ENCODE peak calls at places on chromosomes 16 and 17, in five cellular contexts. W is psoas muscle, G is body of pancreas, X is K562, T is BJ. L is an unnamed sample.

GRCh38 chr16:57610611-57611010 is 17.8 kb upstream of the ADGRG1 start:
- DNase-seq in X (no peak), W (no peak), G (no peak), T (no peak), L (no peak)

GRCh38 chr17:1256699-1257098 is 13.5 kb upstream of the BHLHA9 start:
- DNase-seq in G (no peak), T (no peak), W (no peak), X (no peak), L (no peak)

GRCh38 chr17:45144199-45145034 is 3.9 kb upstream of the HEXIM1 start:
- DNase-seq in G (peak), X (peak), W (peak), T (no peak), L (no peak)

GRCh38 chr16:89097528-89097846 is 3.8 kb downstream of the ACSF3 start:
- DNase-seq in X (no peak), G (no peak), T (no peak), W (no peak), L (no peak)

GRCh38 chr16:4330277-4330882 is 14.5 kb downstream of the GLIS2 start:
- DNase-seq in T (no peak), X (peak), W (peak), G (peak), L (peak)

GRCh38 chr16:28112908-28113307 is 49.4 kb upstream of the GSG1L start:
- DNase-seq in X (no peak), W (no peak), T (no peak), G (no peak), L (no peak)

GRCh38 chr17:82031885-82032627 is 578 bp downstream of the RAC3 start:
- DNase-seq in T (no peak), G (peak), X (peak), W (no peak), L (no peak)

GRCh38 chr16:2278272-2278608 is 10.3 kb upstream of the RNPS1 start:
- DNase-seq in X (no peak), G (no peak), T (no peak), W (no peak), L (no peak)

GRCh38 chr16:86930001-86930400 is 351.7 kb downstream of the FOXL1 start:
- DNase-seq in T (no peak), G (no peak), W (no peak), X (no peak), L (no peak)

GRCh38 chr17:77649717-77650211 is 308.7 kb upstream of the TNRC6C start:
- DNase-seq in G (no peak), W (no peak), T (no peak), X (peak), L (no peak)

GRCh38 chr17:57255776-57256681 is at the start of gene MSI2:
- DNase-seq in G (peak), T (no peak), X (peak), W (peak), L (peak)

GRCh38 chr17:31404028-31404949 is 12.8 kb downstream of the RAB11FIP4 start:
- DNase-seq in W (no peak), G (peak), T (no peak), X (no peak), L (no peak)

GRCh38 chr16:72107371-72107770 is 13.7 kb downstream of the DHX38 start:
- DNase-seq in T (no peak), W (no peak), G (no peak), X (no peak), L (no peak)

GRCh38 chr17:19574956-19575355 is 41.3 kb downstream of the SLC47A1 start:
- DNase-seq in X (no peak), W (no peak), G (no peak), T (no peak), L (no peak)

GRCh38 chr17:39094607-39095308 is 56.7 kb downstream of the PLXDC1 start:
- DNase-seq in G (no peak), T (no peak), X (no peak), W (no peak), L (no peak)

GRCh38 chr17:48547839-48548686 is 3.2 kb upstream of the HOXB2 start:
- DNase-seq in W (no peak), X (peak), T (no peak), G (no peak), L (no peak)

GRCh38 chr17:66677201-66677981 is 157.5 kb upstream of the CACNG5 start:
- DNase-seq in X (no peak), G (no peak), W (no peak), T (peak), L (no peak)

GRCh38 chr16:20911361-20911760 is 10.8 kb downstream of the LYRM1 start:
- DNase-seq in W (no peak), G (no peak), X (no peak), T (no peak), L (no peak)

GRCh38 chr16:88318091-88318494 is 64.7 kb upstream of the ZNF469 start:
- DNase-seq in T (no peak), W (no peak), X (no peak), G (no peak), L (no peak)

GRCh38 chr16:28880589-28880915 is 2.3 kb downstream of the ATP2A1 start:
- DNase-seq in T (no peak), G (no peak), X (no peak), W (no peak), L (no peak)

GRCh38 chr17:622356-622755 is 92.3 kb downstream of the VPS53 start:
- DNase-seq in X (no peak), T (no peak), W (no peak), G (no peak), L (no peak)

GRCh38 chr16:24507959-24508358 is 31.4 kb upstream of the RBBP6 start:
- DNase-seq in T (no peak), G (no peak), X (no peak), W (no peak), L (no peak)

GRCh38 chr16:66260522-66261290 is 105.8 kb upstream of the CDH5 start:
- DNase-seq in W (no peak), G (no peak), X (no peak), T (no peak), L (no peak)

GRCh38 chr16:14405611-14406537 is 224.2 kb downstream of the PARN start:
- DNase-seq in X (peak), W (peak), G (no peak), T (no peak), L (peak)

GRCh38 chr16:21223787-21224186 is 9.7 kb upstream of the ANKS4B start:
- DNase-seq in G (no peak), W (no peak), T (no peak), X (no peak), L (no peak)

GRCh38 chr16:63096857-63097256 is 1060.6 kb upstream of the CDH8 start:
- DNase-seq in G (no peak), T (no peak), X (no peak), W (no peak), L (no peak)

GRCh38 chr17:34764716-34765115 is 185.3 kb downstream of the TMEM132E start:
- DNase-seq in X (no peak), W (no peak), T (no peak), G (no peak), L (no peak)

GRCh38 chr17:2898255-2898926 is 102.2 kb downstream of the RAP1GAP2 start:
- DNase-seq in X (no peak), W (no peak), T (no peak), G (peak), L (no peak)

GRCh38 chr17:74361613-74362391 is at the start of gene BTBD17:
- DNase-seq in T (no peak), G (peak), W (peak), X (peak), L (peak)

GRCh38 chr16:69131167-69131748 is 1.1 kb downstream of the CHTF8 start:
- DNase-seq in W (no peak), X (peak), T (no peak), G (no peak), L (peak)

GRCh38 chr17:75679706-75680201 is 12.6 kb downstream of the SAP30BP start:
- DNase-seq in T (peak), G (peak), W (no peak), X (no peak), L (no peak)

GRCh38 chr17:32656851-32657250 is 170.1 kb downstream of the CDK5R1 start:
- DNase-seq in G (no peak), T (no peak), W (no peak), X (no peak), L (no peak)

GRCh38 chr17:32659419-32659842 is 172.6 kb downstream of the CDK5R1 start:
- DNase-seq in W (peak), X (peak), T (peak), G (peak), L (peak)

GRCh38 chr17:32660496-32660895 is 173.7 kb downstream of the CDK5R1 start:
- DNase-seq in T (no peak), G (no peak), W (no peak), X (no peak), L (no peak)

GRCh38 chr17:32654351-32654750 is 167.6 kb downstream of the CDK5R1 start:
- DNase-seq in X (no peak), T (no peak), W (no peak), G (no peak), L (no peak)

GRCh38 chr17:32658470-32659418 is 172.0 kb downstream of the CDK5R1 start:
- DNase-seq in X (no peak), W (no peak), G (no peak), T (no peak), L (no peak)
- TF ChIP-seq CTCF in X (no peak), W (no peak), G (no peak), T (no peak), L (no peak)

GRCh38 chr16:74724820-74725549 is 24.3 kb upstream of the MLKL start:
- DNase-seq in T (peak), W (no peak), G (no peak), X (no peak), L (no peak)
- TF ChIP-seq CTCF in T (peak), W (no peak), G (no peak), X (no peak), L (no peak)

GRCh38 chr17:54950116-54950515 is 18.3 kb downstream of the COX11 start:
- DNase-seq in G (no peak), T (no peak), W (no peak), X (no peak), L (no peak)
- TF ChIP-seq CTCF in G (no peak), T (no peak), W (no peak), X (no peak), L (no peak)

GRCh38 chr17:64772845-64773299 is 110.8 kb upstream of the SMURF2 start:
- DNase-seq in X (no peak), G (no peak), W (no peak), T (no peak), L (no peak)

GRCh38 chr17:64775701-64776570 is 113.8 kb upstream of the SMURF2 start:
- DNase-seq in W (no peak), X (no peak), T (no peak), G (no peak), L (no peak)

GRCh38 chr17:64774888-64775600 is 112.9 kb upstream of the SMURF2 start:
- DNase-seq in X (no peak), G (no peak), W (no peak), T (no peak), L (no peak)

GRCh38 chr17:64773386-64773835 is 111.3 kb upstream of the SMURF2 start:
- DNase-seq in T (no peak), X (no peak), W (no peak), G (no peak), L (no peak)

DNA sequence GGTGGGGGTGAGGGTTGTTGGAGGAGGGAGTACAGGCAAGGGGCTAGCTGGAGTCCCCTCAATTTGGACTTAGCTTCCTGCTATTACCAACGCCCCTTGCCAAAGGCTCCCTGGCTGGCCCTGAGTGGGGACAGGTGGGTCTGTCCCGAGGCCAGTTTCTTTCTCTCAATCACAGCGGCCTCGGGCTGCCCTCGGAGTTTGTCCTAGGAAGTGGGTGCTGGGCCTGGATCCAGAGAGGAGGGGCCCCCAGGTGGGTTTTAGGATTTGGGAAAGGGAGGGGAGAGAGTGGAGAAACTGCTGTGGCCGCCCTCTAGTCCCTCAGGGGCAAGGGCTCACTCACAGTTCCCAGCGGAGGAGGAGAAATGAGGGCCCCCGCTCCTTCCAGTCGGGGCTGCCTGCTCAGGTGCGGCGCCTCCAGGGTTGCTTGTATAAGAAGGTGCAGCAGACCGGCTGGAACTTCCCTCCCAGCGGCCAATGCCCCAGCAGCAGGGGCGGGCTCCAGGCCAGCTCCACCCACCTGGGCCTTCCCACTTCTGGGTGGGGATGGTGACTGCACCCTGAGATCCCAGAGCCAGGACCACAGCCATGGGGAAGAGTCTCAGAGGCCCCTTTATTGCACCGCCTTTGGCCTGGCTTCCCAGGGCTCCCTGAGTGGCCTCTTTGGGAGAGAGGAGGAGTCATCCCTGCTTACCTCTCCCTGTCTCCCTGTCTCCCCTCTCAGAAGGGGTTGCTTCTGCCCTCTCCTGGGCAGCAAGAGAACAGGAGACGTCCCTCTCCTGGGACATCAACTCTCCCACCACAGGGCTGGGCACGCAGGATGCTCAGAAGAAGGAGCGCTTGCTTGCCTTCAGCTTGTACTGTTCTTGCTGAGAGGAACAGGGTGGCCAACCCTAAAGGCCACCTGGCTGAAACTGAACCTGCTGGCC is 112.0 kb upstream of the SMURF2 start:
- DNase-seq in W (no peak), X (peak), T (no peak), G (peak), L (peak)
- TF ChIP-seq CTCF in W (no peak), X (peak), T (peak), G (peak), L (peak)

DNA sequence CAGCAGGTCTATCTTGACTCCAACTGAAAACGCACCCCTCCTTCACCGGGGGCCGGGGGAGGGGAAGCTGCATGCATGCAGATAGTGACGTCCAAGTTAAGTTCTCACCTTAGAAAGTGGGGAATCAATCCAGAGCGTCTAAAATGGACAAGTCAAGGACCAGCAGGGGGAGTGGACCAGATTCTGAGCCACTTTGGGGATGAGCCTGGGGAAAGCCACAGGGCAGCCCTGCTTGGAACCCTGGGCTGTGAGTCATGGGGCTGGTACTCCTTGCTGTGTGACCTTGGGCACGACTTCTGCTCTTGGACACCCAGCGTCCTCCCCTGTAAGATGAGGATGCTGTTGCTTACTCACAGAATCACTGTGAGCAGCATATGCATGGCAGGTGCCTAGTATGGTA is 9.1 kb downstream of the TNFRSF13B start:
- DNase-seq in G (no peak), W (no peak), X (no peak), T (no peak), L (no peak)
- TF ChIP-seq CTCF in G (no peak), W (no peak), X (no peak), T (peak), L (no peak)

GRCh38 chr17:72982680-72983079 is 109.8 kb downstream of the SLC39A11 start:
- DNase-seq in T (no peak), X (no peak), W (no peak), G (no peak), L (no peak)
- TF ChIP-seq CTCF in T (no peak), X (no peak), W (no peak), G (no peak), L (no peak)

GRCh38 chr16:527015-527903 is at the start of gene CAPN15:
- DNase-seq in X (peak), W (peak), T (no peak), G (peak), L (peak)
- TF ChIP-seq CTCF in X (no peak), W (no peak), T (no peak), G (peak), L (no peak)

DNA sequence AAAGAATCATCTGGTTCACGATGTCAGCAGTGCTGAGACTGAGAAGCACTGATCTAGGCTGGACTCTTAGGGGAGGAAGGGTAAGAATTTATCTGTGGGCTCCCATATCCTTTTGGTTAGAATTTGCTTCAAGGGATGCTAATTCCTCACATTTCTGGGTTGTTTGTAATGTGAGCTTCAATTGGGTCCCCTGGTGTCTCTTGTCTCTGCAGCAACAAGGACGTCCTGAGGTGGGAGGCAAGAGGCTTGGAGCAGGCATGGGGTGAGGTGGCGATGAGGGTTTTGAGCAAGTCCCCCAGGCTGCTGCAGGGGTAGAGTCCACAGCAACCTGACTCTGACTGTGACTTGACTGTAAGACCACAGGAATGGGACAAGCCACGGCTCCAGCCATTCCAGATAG is 213.8 kb upstream of the NLRP1 start:
- DNase-seq in T (no peak), G (no peak), X (no peak), W (no peak), L (no peak)
- TF ChIP-seq CTCF in T (no peak), G (no peak), X (no peak), W (no peak), L (no peak)

GRCh38 chr17:5234645-5235576 is at the start of gene SCIMP:
- DNase-seq in X (no peak), W (no peak), G (peak), T (no peak), L (no peak)

GRCh38 chr17:5238333-5238732 is 3.7 kb upstream of the SCIMP start:
- DNase-seq in T (no peak), W (no peak), X (no peak), G (no peak), L (no peak)

GRCh38 chr17:5236871-5237540 is 2.3 kb upstream of the SCIMP start:
- DNase-seq in W (no peak), X (no peak), T (no peak), G (no peak), L (no peak)

GRCh38 chr17:5241861-5242671 is 7.4 kb upstream of the SCIMP start:
- DNase-seq in W (no peak), T (no peak), X (no peak), G (no peak), L (no peak)

GRCh38 chr17:5237541-5238016 is 2.9 kb upstream of the SCIMP start:
- DNase-seq in G (peak), T (no peak), X (peak), W (no peak), L (peak)
- TF ChIP-seq CTCF in G (peak), T (peak), X (peak), W (peak), L (peak)